ENCODE peak calls at places on chromosome 11, in ten cellular contexts. Y is HFF-Myc, Z is right lobe of liver, N is fibroblast of the aortic adventitia, R is lower lobe of right lung, V is AG10803, L is GM12865, P is PC-3, M is GM10248, Q is GM20000. J is an unnamed sample.
A peak's percentile ranks its signal among the peaks of the same experiment; 100 is the strongest.

GRCh38 chr11:20160425-20161229 is at the start of gene DBX1:
- DNase-seq in Y (no peak), Z (no peak), N (no peak), R (no peak), V (no peak), L (no peak), P (no peak), M (no peak), Q (no peak), J (peak; percentile 11)

GRCh38 chr11:67316882-67317364 is 13.6 kb downstream of the SSH3 start:
- DNase-seq in Y (peak; percentile 15), Z (no peak), N (peak; percentile 67), R (no peak), V (no peak), L (no peak), P (peak; percentile 72), M (no peak), Q (no peak), J (no peak)

GRCh38 chr11:76918941-76919386 is 58.2 kb downstream of the ACER3 start:
- DNase-seq in Y (peak; percentile 37), Z (no peak), N (peak; percentile 79), R (no peak), V (peak; percentile 72), L (peak; percentile 57), P (peak; percentile 82), M (peak; percentile 25), Q (peak; percentile 38), J (no peak)

GRCh38 chr11:2518112-2518982 is 73.5 kb downstream of the KCNQ1 start:
- DNase-seq in Y (no peak), Z (peak; percentile 48), N (no peak), R (peak; percentile 34), V (no peak), L (no peak), P (no peak), M (no peak), Q (no peak), J (no peak)

GRCh38 chr11:118052581-118053206 is 24.2 kb upstream of the TMPRSS4 start:
- DNase-seq in Y (no peak), Z (no peak), N (no peak), R (no peak), V (no peak), L (no peak), P (no peak), M (no peak), Q (no peak), J (no peak)

GRCh38 chr11:122122179-122122578 is 6.2 kb upstream of the BLID start:
- DNase-seq in Y (no peak), Z (no peak), N (no peak), R (no peak), V (no peak), L (no peak), P (peak; percentile 71), M (no peak), Q (no peak), J (no peak)

GRCh38 chr11:130070829-130071205 is 1.1 kb downstream of the APLP2 start:
- DNase-seq in Y (no peak), Z (no peak), N (peak; percentile 55), R (peak; percentile 74), V (peak; percentile 40), L (no peak), P (peak; percentile 36), M (no peak), Q (no peak), J (no peak)

GRCh38 chr11:59756845-59757244 is 1.7 kb downstream of the STX3 start:
- DNase-seq in Y (no peak), Z (peak; percentile 51), N (peak; percentile 12), R (peak; percentile 53), V (no peak), L (no peak), P (peak; percentile 93), M (peak; percentile 46), Q (peak; percentile 56), J (no peak)

DNA sequence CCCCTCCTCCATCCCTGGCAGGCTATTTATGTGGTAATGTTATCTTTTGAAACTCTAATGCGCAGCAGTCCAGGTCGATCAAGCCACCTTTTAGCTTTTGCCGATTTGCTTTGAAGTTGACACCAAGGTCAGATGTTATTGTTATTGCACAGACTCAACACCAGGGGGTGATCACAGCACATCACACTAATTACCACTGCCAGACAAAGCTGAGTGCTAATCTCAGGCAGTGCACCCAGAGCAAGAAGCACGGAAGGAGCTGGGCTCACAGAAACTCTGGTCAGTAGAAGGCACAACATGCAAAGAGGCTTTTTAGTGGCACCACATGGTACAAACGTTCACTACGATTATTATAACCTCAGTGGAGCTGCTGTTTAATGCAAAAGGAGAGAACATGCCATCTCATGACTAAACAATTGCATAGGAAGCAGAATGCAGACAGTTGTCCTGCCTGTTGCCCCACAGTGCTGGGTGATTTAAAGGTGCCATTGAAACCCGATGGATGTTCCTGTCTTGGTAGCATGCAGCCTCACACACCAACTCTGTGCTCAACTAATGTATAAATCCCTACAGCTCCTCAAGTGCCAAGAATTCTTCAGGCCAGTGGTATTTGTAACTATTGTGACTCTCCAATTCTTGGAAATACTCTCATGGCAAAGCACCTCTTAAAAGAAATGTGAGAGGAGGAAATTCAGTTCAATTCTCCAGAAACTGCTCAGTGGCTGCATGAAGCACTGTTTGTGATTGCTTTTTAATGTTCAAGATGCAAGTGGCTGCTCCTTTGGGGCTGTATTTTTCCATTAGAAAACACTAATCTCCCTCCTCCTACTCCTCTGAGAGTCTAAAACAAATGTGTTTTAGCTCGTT is 353.9 kb upstream of the DDI1 start:
- DNase-seq in Y (peak; percentile 57), Z (no peak), N (peak; percentile 93), R (no peak), V (peak; percentile 85), L (peak; percentile 81), P (peak; percentile 74), M (peak; percentile 36), Q (peak; percentile 52), J (peak; percentile 30)
- TF ChIP-seq CTCF in Y (peak; percentile 79), Z (peak; percentile 71), N (peak; percentile 78), R (peak; percentile 69), V (peak; percentile 92), L (peak; percentile 81), P (peak; percentile 91), M (peak; percentile 77), Q (peak; percentile 84), J (peak; percentile 77)

GRCh38 chr11:46366661-46367161 is 14.8 kb upstream of the MDK start:
- DNase-seq in Y (no peak), Z (peak; percentile 50), N (no peak), R (no peak), V (no peak), L (no peak), P (no peak), M (no peak), Q (no peak), J (no peak)

GRCh38 chr11:46366260-46366659 is 15.2 kb upstream of the MDK start:
- DNase-seq in Y (no peak), Z (peak; percentile 52), N (no peak), R (peak; percentile 43), V (no peak), L (no peak), P (no peak), M (no peak), Q (no peak), J (no peak)

GRCh38 chr11:46367244-46367915 is 14.1 kb upstream of the MDK start:
- DNase-seq in Y (no peak), Z (peak; percentile 72), N (peak; percentile 44), R (peak; percentile 82), V (peak; percentile 54), L (peak; percentile 72), P (peak; percentile 39), M (peak; percentile 81), Q (peak; percentile 84), J (peak; percentile 82)

GRCh38 chr11:46369458-46370152 is 11.9 kb upstream of the MDK start:
- DNase-seq in Y (no peak), Z (peak; percentile 65), N (peak; percentile 58), R (no peak), V (peak; percentile 68), L (peak; percentile 70), P (peak; percentile 66), M (peak; percentile 75), Q (peak; percentile 81), J (peak; percentile 75)

GRCh38 chr11:46367916-46368267 is 13.6 kb upstream of the MDK start:
- DNase-seq in Y (no peak), Z (peak; percentile 49), N (no peak), R (no peak), V (no peak), L (no peak), P (no peak), M (no peak), Q (no peak), J (no peak)
- TF ChIP-seq CTCF in Y (no peak), Z (no peak), N (no peak), R (peak; percentile 16), V (no peak), L (no peak), P (peak; percentile 3), M (no peak), Q (no peak), J (no peak)

GRCh38 chr11:27642954-27643353 is 57.3 kb downstream of the BDNF start:
- DNase-seq in Y (no peak), Z (no peak), N (peak; percentile 26), R (no peak), V (peak; percentile 12), L (no peak), P (no peak), M (no peak), Q (no peak), J (no peak)
- TF ChIP-seq CTCF in Y (peak; percentile 3), Z (no peak), N (no peak), R (no peak), V (peak; percentile 6), L (no peak), P (no peak), M (no peak), Q (no peak), J (no peak)

GRCh38 chr11:47550288-47551052 is 2.5 kb downstream of the CELF1 start:
- DNase-seq in Y (no peak), Z (no peak), N (peak; percentile 46), R (no peak), V (peak; percentile 44), L (no peak), P (no peak), M (no peak), Q (no peak), J (no peak)

GRCh38 chr11:47551086-47551485 is 1.8 kb downstream of the CELF1 start:
- DNase-seq in Y (no peak), Z (no peak), N (peak; percentile 50), R (no peak), V (peak; percentile 44), L (peak; percentile 65), P (peak; percentile 45), M (peak; percentile 53), Q (peak; percentile 54), J (peak; percentile 47)

GRCh38 chr11:47552581-47553416 is at the start of gene CELF1:
- DNase-seq in Y (peak; percentile 38), Z (peak; percentile 95), N (peak; percentile 80), R (peak; percentile 95), V (peak; percentile 87), L (peak; percentile 95), P (peak; percentile 89), M (peak; percentile 94), Q (peak; percentile 95), J (peak; percentile 94)

GRCh38 chr11:47552086-47552580 is 799 bp downstream of the CELF1 start:
- DNase-seq in Y (no peak), Z (peak; percentile 67), N (peak; percentile 60), R (no peak), V (peak; percentile 71), L (peak; percentile 32), P (peak; percentile 25), M (no peak), Q (no peak), J (no peak)

DNA sequence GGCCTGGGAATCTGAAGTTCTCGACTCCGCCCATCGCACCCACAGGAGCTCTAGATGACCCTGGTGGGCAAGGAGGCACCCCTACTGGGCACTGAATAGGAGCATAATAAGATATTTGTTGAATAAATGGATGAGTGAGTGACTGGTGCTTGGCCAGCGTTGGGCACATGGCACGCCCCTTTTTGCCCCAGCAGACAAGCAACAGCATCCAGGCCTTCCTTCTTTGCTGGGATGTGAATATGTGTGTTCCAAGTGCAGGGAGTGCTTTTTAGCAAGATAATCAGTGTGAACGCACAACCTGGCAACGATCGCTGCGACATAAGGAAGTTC is 450 bp upstream of the CELF1 start:
- DNase-seq in Y (no peak), Z (no peak), N (peak; percentile 39), R (no peak), V (peak; percentile 35), L (no peak), P (no peak), M (no peak), Q (peak; percentile 38), J (no peak)
- TF ChIP-seq CTCF in Y (no peak), Z (no peak), N (no peak), R (peak; percentile 35), V (no peak), L (no peak), P (no peak), M (no peak), Q (no peak), J (no peak)